ENCODE peak calls at places on chromosomes 16 and 17, in four cellular contexts. J, N, C and A are unnamed samples. For H3K4me1, the result is how much of the 10 kb centered on the place peaks cover.

GRCh38 chr17:79065105-79065670 is 9.4 kb upstream of the ENGASE start:
- DNase-seq in J (peak), N (peak), C (no peak), A (peak)

GRCh38 chr16:78005881-78006280 is 16.5 kb upstream of the CLEC3A start:
- DNase-seq in J (peak), N (no peak), C (no peak), A (no peak)

GRCh38 chr16:63289834-63290460 is 1253.7 kb upstream of the CDH8 start:
- DNase-seq in J (peak), N (peak), C (peak), A (no peak)

GRCh38 chr17:75295220-75296158 is 6.3 kb upstream of the SLC25A19 start:
- DNase-seq in J (no peak), N (peak), C (peak), A (no peak)

GRCh38 chr17:82678265-82678891 is 20.1 kb downstream of the RAB40B start:
- DNase-seq in J (no peak), N (no peak), C (no peak), A (no peak)

GRCh38 chr17:66494023-66494803 is 191.8 kb downstream of the PRKCA start:
- DNase-seq in J (peak), N (no peak), C (no peak), A (no peak)

GRCh38 chr17:58336456-58337094 is 8.0 kb upstream of the TSPOAP1 start:
- DNase-seq in J (no peak), N (no peak), C (peak), A (no peak)

GRCh38 chr17:8870406-8871040 is 3.0 kb upstream of the PIK3R6 start:
- DNase-seq in J (no peak), N (no peak), C (no peak), A (no peak)

GRCh38 chr17:67993153-67993997 is 2.9 kb downstream of the C17orf58 start:
- DNase-seq in J (peak), N (peak), C (peak), A (peak)

GRCh38 chr17:79925242-79925957 is 86.2 kb upstream of the CBX4 start:
- DNase-seq in J (no peak), N (peak), C (no peak), A (no peak)

GRCh38 chr17:47927821-47928400 is 13.5 kb upstream of the PNPO start:
- DNase-seq in J (no peak), N (no peak), C (no peak), A (no peak)

GRCh38 chr17:2214047-2214717 is 89.4 kb downstream of the SMG6 start:
- DNase-seq in J (peak), N (peak), C (no peak), A (no peak)

GRCh38 chr17:39632153-39632941 is 4.6 kb upstream of the STARD3 start:
- DNase-seq in J (no peak), N (peak), C (no peak), A (no peak)

GRCh38 chr17:39629894-39630293 is 3.1 kb downstream of the PPP1R1B start:
- DNase-seq in J (no peak), N (peak), C (no peak), A (no peak)

GRCh38 chr17:39633570-39634183 is 3.3 kb upstream of the STARD3 start:
- DNase-seq in J (no peak), N (no peak), C (no peak), A (no peak)

GRCh38 chr17:39629494-39629880 is 2.7 kb downstream of the PPP1R1B start:
- DNase-seq in J (no peak), N (peak), C (no peak), A (no peak)

DNA sequence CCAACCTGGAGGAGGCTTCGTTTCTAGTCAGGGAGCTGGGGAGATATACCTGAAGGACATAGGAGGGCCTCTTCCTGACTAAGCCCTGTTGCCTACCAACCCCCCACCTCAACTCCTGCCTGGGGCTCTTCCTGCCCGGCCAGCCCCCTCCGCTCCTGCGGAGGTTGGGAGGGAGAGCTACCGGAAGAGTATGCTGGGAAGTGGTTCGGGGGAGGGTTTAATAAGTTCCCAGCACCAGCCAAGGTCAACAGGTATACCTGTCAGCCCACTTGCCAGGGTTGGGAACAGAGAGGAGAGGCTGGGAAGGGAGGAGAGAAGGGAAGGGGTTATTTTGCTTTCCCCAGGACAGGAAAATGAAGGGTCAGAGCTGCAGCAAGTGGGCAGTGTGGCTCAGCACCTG is 4.7 kb downstream of the PPP1R1B start:
- DNase-seq in J (peak), N (peak), C (no peak), A (no peak)
- H3K4me1 ChIP-seq in J (under half), N (under half), C (under half), A (under half)

DNA sequence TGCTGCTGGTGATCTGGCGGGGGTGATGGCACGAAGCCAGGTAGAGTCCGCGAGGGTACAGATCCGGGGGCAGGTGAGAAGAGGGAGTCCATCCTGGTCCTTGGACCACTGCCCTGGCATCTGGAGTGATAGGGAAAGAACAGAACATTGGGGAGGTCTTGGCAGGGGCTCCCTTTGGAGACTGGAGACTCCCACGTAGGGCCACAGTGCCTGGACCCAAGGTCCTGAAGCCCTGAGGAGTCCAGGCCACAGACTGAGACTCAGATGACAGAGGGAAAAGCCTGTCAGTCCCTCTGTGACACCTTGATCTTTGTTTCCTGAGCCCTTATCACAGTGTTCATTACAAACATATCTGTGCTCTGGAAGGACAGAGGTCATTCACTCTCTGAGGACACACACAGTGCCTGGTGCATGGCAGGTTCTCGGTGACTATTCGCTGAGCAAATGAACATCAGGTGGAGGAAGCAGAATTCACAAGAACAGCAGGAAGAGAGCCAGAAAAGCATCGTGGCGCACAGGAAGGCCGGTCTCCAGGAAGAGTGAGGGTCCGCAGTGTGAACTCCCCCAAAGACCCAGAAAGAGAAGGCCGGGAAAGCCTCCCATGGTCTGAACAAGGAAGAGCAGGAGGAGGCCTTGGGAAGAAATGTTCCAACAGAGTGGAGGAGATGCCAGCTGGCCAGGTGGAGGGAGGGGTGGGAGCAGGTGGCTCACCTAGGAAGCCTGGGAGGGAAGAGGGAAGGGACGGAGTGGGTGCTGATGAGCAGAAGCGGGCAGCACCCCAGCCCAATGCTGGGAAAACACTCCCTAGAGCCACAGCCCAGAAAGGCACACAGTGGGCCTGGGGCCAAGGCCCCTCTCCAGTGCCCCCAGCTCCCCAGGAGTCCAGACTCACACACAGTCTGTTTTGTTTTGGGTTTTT is 20.5 kb downstream of the PEMT start:
- DNase-seq in J (no peak), N (no peak), C (no peak), A (no peak)
- H3K4me1 ChIP-seq in J (under half), N (under half), C (under half), A (under half)

DNA sequence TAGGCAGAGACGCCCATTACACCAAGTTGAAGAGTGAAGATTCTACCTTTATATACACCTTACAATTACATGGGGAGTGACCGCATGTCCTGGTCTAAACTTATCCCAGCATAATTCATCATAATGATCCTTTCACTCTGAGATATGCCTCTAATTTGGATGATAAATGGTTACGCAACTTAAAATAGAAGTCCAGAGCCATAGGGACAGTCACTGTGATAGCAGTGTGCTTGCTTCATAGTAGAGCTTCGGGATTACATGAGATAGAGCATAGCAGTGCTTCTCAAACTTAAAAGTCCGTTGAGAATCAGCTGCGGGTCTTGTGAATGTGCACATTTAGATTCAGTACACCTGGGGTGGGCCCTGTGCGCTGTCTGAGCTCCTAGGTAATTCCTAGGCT is 16.9 kb downstream of the USP10 start:
- DNase-seq in J (no peak), N (no peak), C (no peak), A (no peak)
- H3K4me1 ChIP-seq in J (under half), N (under half), C (under half), A (under half)

GRCh38 chr17:50866950-50867855 is 1.0 kb upstream of the TOB1 start:
- DNase-seq in J (peak), N (peak), C (peak), A (peak)
- H3K4me1 ChIP-seq in J (under half), N (under half), C (under half), A (under half)

GRCh38 chr16:21611178-21611545 is 11.8 kb downstream of the METTL9 start:
- DNase-seq in J (no peak), N (no peak), C (no peak), A (no peak)
- H3K4me1 ChIP-seq in J (under half), N (under half), C (under half), A (under half)

DNA sequence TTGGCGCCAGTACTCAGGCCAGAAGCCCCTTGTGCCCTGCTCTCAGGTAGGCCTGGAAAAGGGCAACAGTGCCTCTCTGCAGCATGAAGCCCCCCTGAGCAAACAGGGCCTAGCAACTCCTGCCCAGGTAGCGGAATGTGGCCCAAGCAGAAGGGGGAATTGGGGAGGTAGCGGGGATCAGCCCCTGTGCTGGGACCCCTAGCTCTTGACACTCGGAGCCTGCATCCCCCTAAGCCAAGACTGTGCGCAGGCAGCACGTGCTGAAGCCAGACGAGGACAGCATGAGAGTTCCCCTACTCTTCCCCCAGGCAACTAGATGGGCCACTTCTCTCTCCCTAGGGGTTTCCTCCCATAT is 823 bp upstream of the CD2BP2 start:
- DNase-seq in J (no peak), N (no peak), C (no peak), A (no peak)
- H3K4me1 ChIP-seq in J (under half), N (under half), C (under half), A (under half)

GRCh38 chr17:907725-908124 is 71.9 kb downstream of the NXN start:
- DNase-seq in J (no peak), N (no peak), C (no peak), A (no peak)

GRCh38 chr17:900336-900735 is 79.2 kb downstream of the NXN start:
- DNase-seq in J (no peak), N (no peak), C (no peak), A (no peak)

GRCh38 chr17:897970-898619 is 81.5 kb downstream of the NXN start:
- DNase-seq in J (no peak), N (no peak), C (no peak), A (no peak)

GRCh38 chr17:901964-902363 is 77.6 kb downstream of the NXN start:
- DNase-seq in J (no peak), N (no peak), C (no peak), A (no peak)

GRCh38 chr17:902463-902862 is 77.1 kb downstream of the NXN start:
- DNase-seq in J (no peak), N (no peak), C (no peak), A (no peak)
- H3K4me1 ChIP-seq in J (under half), N (under half), C (under half), A (under half)

DNA sequence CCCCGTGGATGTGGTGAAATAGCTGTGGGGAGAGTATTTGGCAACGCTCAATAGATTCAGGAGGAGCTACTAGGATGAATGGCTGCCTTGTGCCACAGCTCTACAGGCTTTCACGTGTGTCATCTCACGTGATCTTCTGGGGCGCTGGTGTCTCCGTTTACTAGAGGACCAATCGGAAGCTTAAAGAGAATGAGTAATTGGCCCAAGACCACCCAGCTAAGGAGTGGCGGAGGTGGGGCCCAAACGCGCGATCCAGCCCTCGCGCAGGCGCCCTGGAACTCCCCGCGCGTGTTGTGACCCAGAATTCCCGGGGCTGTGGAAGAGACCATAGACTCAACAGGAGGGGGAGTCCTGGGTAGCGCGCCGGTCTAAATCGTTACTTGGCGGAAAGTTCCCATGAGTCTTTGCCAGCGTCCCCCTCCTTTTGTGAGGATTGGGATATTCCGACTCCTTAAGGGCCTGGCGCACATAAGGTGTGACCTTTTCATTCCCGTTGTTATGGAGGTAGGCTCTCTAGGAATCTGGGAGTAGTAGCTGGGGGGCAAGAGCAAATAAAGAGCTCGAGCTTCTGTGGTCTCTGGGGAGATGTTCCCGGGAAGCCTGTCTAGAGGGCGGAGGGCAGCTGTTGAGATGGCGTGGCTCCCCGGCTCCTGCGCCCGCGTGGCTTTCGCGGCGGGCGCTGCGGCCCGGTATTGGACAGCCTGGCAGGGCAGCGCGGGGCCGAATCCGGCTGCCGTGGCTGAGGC is 23.4 kb downstream of the TRPV2 start:
- DNase-seq in J (peak), N (peak), C (peak), A (peak)
- H3K4me1 ChIP-seq in J (under half), N (under half), C (under half), A (under half)